ENCODE peak calls at places on chromosomes 6 and 20, in ten cellular contexts. One of them, this sample, is unnamed.

GRCh38 chr20:17762873-17763557 is 63.2 kb downstream of the BANF2 start:
- DNase-seq in T-helper 17 cell: no peak
- DNase-seq in HS-5: no peak
- DNase-seq in SHP77: no peak
- DNase-seq in DMS153: no peak
- DNase-seq in T-helper 9 cell: no peak
- DNase-seq in Calu3: no peak
- DNase-seq in transverse colon: no peak
- DNase-seq in effector memory CD8-positive, alpha-beta T cell: no peak
- DNase-seq in colonic mucosa: no peak
- DNase-seq in this sample: no peak

GRCh38 chr6:84709121-84709520 is 55.3 kb downstream of the TBX18 start:
- DNase-seq in DMS153: no peak
- DNase-seq in HS-5: no peak
- DNase-seq in SHP77: no peak
- DNase-seq in Calu3: no peak
- DNase-seq in T-helper 17 cell: no peak
- DNase-seq in transverse colon: no peak
- DNase-seq in effector memory CD8-positive, alpha-beta T cell: no peak
- DNase-seq in colonic mucosa: no peak
- DNase-seq in T-helper 9 cell: no peak
- DNase-seq in this sample: no peak

GRCh38 chr20:49340161-49340966 is 62.5 kb upstream of the ZNFX1 start:
- DNase-seq in colonic mucosa: no peak
- DNase-seq in HS-5: no peak
- DNase-seq in SHP77: peak; percentile 45
- DNase-seq in T-helper 9 cell: no peak
- DNase-seq in Calu3: no peak
- DNase-seq in transverse colon: no peak
- DNase-seq in T-helper 17 cell: no peak
- DNase-seq in effector memory CD8-positive, alpha-beta T cell: no peak
- DNase-seq in DMS153: no peak
- DNase-seq in this sample: no peak

GRCh38 chr6:150527100-150527499 is 72.6 kb upstream of the PLEKHG1 start:
- DNase-seq in HS-5: no peak
- DNase-seq in effector memory CD8-positive, alpha-beta T cell: no peak
- DNase-seq in Calu3: no peak
- DNase-seq in DMS153: no peak
- DNase-seq in transverse colon: no peak
- DNase-seq in colonic mucosa: peak; percentile 21
- DNase-seq in T-helper 17 cell: no peak
- DNase-seq in SHP77: no peak
- DNase-seq in T-helper 9 cell: no peak
- DNase-seq in this sample: no peak

GRCh38 chr6:145929037-145929633 is 35.0 kb downstream of the SHPRH start:
- DNase-seq in HS-5: no peak
- DNase-seq in effector memory CD8-positive, alpha-beta T cell: no peak
- DNase-seq in colonic mucosa: peak; percentile 21
- DNase-seq in Calu3: no peak
- DNase-seq in transverse colon: no peak
- DNase-seq in DMS153: no peak
- DNase-seq in T-helper 17 cell: no peak
- DNase-seq in SHP77: peak; percentile 27
- DNase-seq in T-helper 9 cell: no peak
- DNase-seq in this sample: peak; percentile 65

GRCh38 chr20:36472656-36473071 is 68.7 kb upstream of the MYL9 start:
- DNase-seq in HS-5: no peak
- DNase-seq in transverse colon: peak; percentile 82
- DNase-seq in SHP77: no peak
- DNase-seq in effector memory CD8-positive, alpha-beta T cell: no peak
- DNase-seq in Calu3: peak; percentile 75
- DNase-seq in colonic mucosa: peak; percentile 88
- DNase-seq in T-helper 17 cell: no peak
- DNase-seq in DMS153: peak; percentile 81
- DNase-seq in T-helper 9 cell: no peak
- DNase-seq in this sample: no peak

GRCh38 chr20:44336086-44336485 is 757 bp upstream of the R3HDML start:
- DNase-seq in DMS153: no peak
- DNase-seq in SHP77: peak; percentile 46
- DNase-seq in Calu3: no peak
- DNase-seq in transverse colon: no peak
- DNase-seq in HS-5: no peak
- DNase-seq in T-helper 9 cell: no peak
- DNase-seq in colonic mucosa: no peak
- DNase-seq in T-helper 17 cell: no peak
- DNase-seq in effector memory CD8-positive, alpha-beta T cell: no peak
- DNase-seq in this sample: no peak

GRCh38 chr6:72619883-72620696 is 1.8 kb upstream of the KCNQ5 start:
- DNase-seq in DMS153: peak; percentile 43
- DNase-seq in HS-5: no peak
- DNase-seq in transverse colon: peak; percentile 41
- DNase-seq in T-helper 17 cell: peak; percentile 19
- DNase-seq in Calu3: peak; percentile 10
- DNase-seq in effector memory CD8-positive, alpha-beta T cell: peak; percentile 59
- DNase-seq in SHP77: peak; percentile 72
- DNase-seq in colonic mucosa: peak; percentile 19
- DNase-seq in T-helper 9 cell: peak; percentile 14
- DNase-seq in this sample: peak; percentile 81

GRCh38 chr20:53738039-53738944 is 144.7 kb upstream of the ZNF217 start:
- DNase-seq in Calu3: peak; percentile 88
- DNase-seq in effector memory CD8-positive, alpha-beta T cell: no peak
- DNase-seq in T-helper 9 cell: no peak
- DNase-seq in transverse colon: peak; percentile 47
- DNase-seq in HS-5: no peak
- DNase-seq in SHP77: no peak
- DNase-seq in DMS153: peak; percentile 80
- DNase-seq in T-helper 17 cell: no peak
- DNase-seq in colonic mucosa: peak; percentile 41
- DNase-seq in this sample: no peak

GRCh38 chr6:168968228-168968627 is 285.4 kb downstream of the THBS2 start:
- DNase-seq in colonic mucosa: peak; percentile 23
- DNase-seq in SHP77: peak; percentile 31
- DNase-seq in effector memory CD8-positive, alpha-beta T cell: peak; percentile 62
- DNase-seq in DMS153: peak; percentile 94
- DNase-seq in T-helper 9 cell: no peak
- DNase-seq in transverse colon: peak; percentile 57
- DNase-seq in HS-5: peak; percentile 67
- DNase-seq in Calu3: peak; percentile 79
- DNase-seq in T-helper 17 cell: no peak
- DNase-seq in this sample: no peak

GRCh38 chr6:43768983-43769525 is 957 bp upstream of the VEGFA start:
- DNase-seq in T-helper 17 cell: no peak
- DNase-seq in T-helper 9 cell: no peak
- DNase-seq in colonic mucosa: peak; percentile 46
- DNase-seq in Calu3: no peak
- DNase-seq in HS-5: peak; percentile 96
- DNase-seq in SHP77: no peak
- DNase-seq in transverse colon: no peak
- DNase-seq in DMS153: no peak
- DNase-seq in effector memory CD8-positive, alpha-beta T cell: no peak
- DNase-seq in this sample: no peak

GRCh38 chr20:3730803-3731370 is 1.6 kb upstream of the HSPA12B start:
- DNase-seq in T-helper 17 cell: no peak
- DNase-seq in effector memory CD8-positive, alpha-beta T cell: no peak
- DNase-seq in Calu3: no peak
- DNase-seq in transverse colon: no peak
- DNase-seq in T-helper 9 cell: no peak
- DNase-seq in HS-5: no peak
- DNase-seq in colonic mucosa: no peak
- DNase-seq in DMS153: no peak
- DNase-seq in SHP77: no peak
- DNase-seq in this sample: no peak

GRCh38 chr6:89360415-89360999 is 8.0 kb upstream of the UBE2J1 start:
- DNase-seq in effector memory CD8-positive, alpha-beta T cell: no peak
- DNase-seq in T-helper 17 cell: no peak
- DNase-seq in HS-5: no peak
- DNase-seq in SHP77: no peak
- DNase-seq in T-helper 9 cell: no peak
- DNase-seq in colonic mucosa: no peak
- DNase-seq in transverse colon: no peak
- DNase-seq in Calu3: no peak
- DNase-seq in DMS153: no peak
- DNase-seq in this sample: no peak